ENCODE peak calls at places on chromosomes 3 and 15, in nine cellular contexts. B is mammary epithelial cell, Q is upper lobe of right lung, N is H9, Y is fibroblast of lung, P is breast epithelium, Z is A673, K is uterus, V is esophagus squamous epithelium. M is an unnamed sample. For H3K4me1, the result is how much of the 10 kb centered on the place peaks cover.

GRCh38 chr3:124701687-124702086 is 28.6 kb upstream of the UMPS start:
- DNase-seq in B (no peak), Q (no peak), N (no peak), Y (peak), P (no peak), Z (peak), K (no peak), V (no peak), M (no peak)

GRCh38 chr3:72255736-72256559 is 471.0 kb upstream of the PROK2 start:
- DNase-seq in B (peak), Q (peak), N (no peak), Y (peak), P (peak), Z (peak), K (peak), V (no peak), M (peak)

GRCh38 chr15:45314960-45315359 is 62.9 kb downstream of the SLC28A2 start:
- DNase-seq in B (no peak), Q (no peak), N (peak), Y (peak), P (no peak), Z (peak), K (no peak), V (no peak), M (no peak)

GRCh38 chr3:54577313-54577712 is 350.5 kb downstream of the LRTM1 start:
- DNase-seq in B (no peak), Q (no peak), N (no peak), Y (no peak), P (no peak), Z (no peak), K (no peak), V (no peak), M (no peak)

GRCh38 chr15:80010131-80010673 is 39.2 kb upstream of the BCL2A1 start:
- DNase-seq in B (peak), Q (no peak), N (no peak), Y (peak), P (no peak), Z (no peak), K (no peak), V (no peak), M (no peak)

GRCh38 chr3:129560931-129561594 is 18.1 kb downstream of the H1-8 start:
- DNase-seq in B (no peak), Q (peak), N (no peak), Y (peak), P (peak), Z (no peak), K (peak), V (peak), M (peak)

GRCh38 chr3:29156071-29156715 is 124.7 kb upstream of the RBMS3 start:
- DNase-seq in B (peak), Q (no peak), N (peak), Y (no peak), P (no peak), Z (peak), K (no peak), V (no peak), M (no peak)

GRCh38 chr3:162799910-162800309 is 1303.3 kb downstream of the OTOL1 start:
- DNase-seq in B (no peak), Q (no peak), N (no peak), Y (peak), P (no peak), Z (peak), K (no peak), V (no peak), M (no peak)

GRCh38 chr3:63864008-63864871 is 573 bp downstream of the ATXN7 start:
- DNase-seq in B (peak), Q (peak), N (no peak), Y (no peak), P (no peak), Z (peak), K (peak), V (no peak), M (peak)

GRCh38 chr3:48623851-48624547 is 2.4 kb upstream of the TMEM89 start:
- DNase-seq in B (no peak), Q (no peak), N (no peak), Y (no peak), P (no peak), Z (no peak), K (no peak), V (no peak), M (no peak)

GRCh38 chr3:128188326-128188725 is 35.0 kb downstream of the EEFSEC start:
- DNase-seq in B (no peak), Q (no peak), N (no peak), Y (no peak), P (no peak), Z (no peak), K (no peak), V (no peak), M (no peak)

GRCh38 chr3:76702676-76703075 is 337.2 kb upstream of the ROBO2 start:
- DNase-seq in B (no peak), Q (no peak), N (no peak), Y (no peak), P (no peak), Z (no peak), K (no peak), V (no peak), M (no peak)

GRCh38 chr3:196144383-196145105 is 62.7 kb upstream of the TFRC start:
- DNase-seq in B (peak), Q (no peak), N (no peak), Y (peak), P (no peak), Z (no peak), K (no peak), V (no peak), M (no peak)

GRCh38 chr15:87599616-87600015 is 656.9 kb downstream of the NTRK3 start:
- DNase-seq in B (no peak), Q (no peak), N (no peak), Y (peak), P (no peak), Z (no peak), K (no peak), V (no peak), M (no peak)

GRCh38 chr15:49103002-49103401 is 52.4 kb downstream of the COPS2 start:
- DNase-seq in B (peak), Q (no peak), N (no peak), Y (no peak), P (no peak), Z (no peak), K (no peak), V (no peak), M (no peak)

GRCh38 chr15:35481992-35482391 is 64.0 kb downstream of the DPH6 start:
- DNase-seq in B (peak), Q (no peak), N (peak), Y (peak), P (no peak), Z (peak), K (no peak), V (no peak), M (no peak)

GRCh38 chr15:45399381-45400212 is 21.3 kb upstream of the GATM start:
- DNase-seq in B (peak), Q (no peak), N (no peak), Y (peak), P (no peak), Z (peak), K (no peak), V (no peak), M (no peak)

GRCh38 chr15:80073197-80073596 is 13.7 kb downstream of the ZFAND6 start:
- DNase-seq in B (no peak), Q (no peak), N (no peak), Y (no peak), P (no peak), Z (no peak), K (no peak), V (no peak), M (no peak)

GRCh38 chr3:29293371-29293770 is 12.5 kb downstream of the RBMS3 start:
- DNase-seq in B (no peak), Q (no peak), N (no peak), Y (peak), P (no peak), Z (no peak), K (no peak), V (no peak), M (no peak)

GRCh38 chr3:87468938-87469337 is 192.6 kb upstream of the POU1F1 start:
- DNase-seq in B (peak), Q (no peak), N (no peak), Y (no peak), P (no peak), Z (no peak), K (no peak), V (no peak), M (no peak)

GRCh38 chr15:49037546-49037940 is 8.7 kb downstream of the SECISBP2L start:
- DNase-seq in B (no peak), Q (no peak), N (no peak), Y (no peak), P (no peak), Z (peak), K (no peak), V (no peak), M (no peak)

GRCh38 chr3:178367817-178368617 is 168.2 kb upstream of the KCNMB2 start:
- DNase-seq in B (no peak), Q (no peak), N (no peak), Y (no peak), P (no peak), Z (no peak), K (no peak), V (no peak), M (no peak)

GRCh38 chr3:144362126-144362525 is 390.5 kb downstream of the DIPK2A start:
- DNase-seq in B (peak), Q (no peak), N (no peak), Y (peak), P (no peak), Z (peak), K (no peak), V (no peak), M (no peak)

GRCh38 chr15:50415752-50416404 is 8.3 kb upstream of the USP8 start:
- DNase-seq in B (peak), Q (no peak), N (peak), Y (peak), P (no peak), Z (peak), K (no peak), V (no peak), M (no peak)

GRCh38 chr3:194091141-194091540 is 44.8 kb upstream of the HES1 start:
- DNase-seq in B (peak), Q (no peak), N (no peak), Y (no peak), P (no peak), Z (no peak), K (no peak), V (no peak), M (no peak)

GRCh38 chr3:129277829-129278271 is 820 bp upstream of the HMCES start:
- DNase-seq in B (no peak), Q (no peak), N (peak), Y (no peak), P (no peak), Z (peak), K (no peak), V (no peak), M (no peak)

GRCh38 chr3:186247821-186248814 is 113.9 kb downstream of the DGKG start:
- DNase-seq in B (no peak), Q (no peak), N (no peak), Y (no peak), P (no peak), Z (peak), K (no peak), V (no peak), M (no peak)

DNA sequence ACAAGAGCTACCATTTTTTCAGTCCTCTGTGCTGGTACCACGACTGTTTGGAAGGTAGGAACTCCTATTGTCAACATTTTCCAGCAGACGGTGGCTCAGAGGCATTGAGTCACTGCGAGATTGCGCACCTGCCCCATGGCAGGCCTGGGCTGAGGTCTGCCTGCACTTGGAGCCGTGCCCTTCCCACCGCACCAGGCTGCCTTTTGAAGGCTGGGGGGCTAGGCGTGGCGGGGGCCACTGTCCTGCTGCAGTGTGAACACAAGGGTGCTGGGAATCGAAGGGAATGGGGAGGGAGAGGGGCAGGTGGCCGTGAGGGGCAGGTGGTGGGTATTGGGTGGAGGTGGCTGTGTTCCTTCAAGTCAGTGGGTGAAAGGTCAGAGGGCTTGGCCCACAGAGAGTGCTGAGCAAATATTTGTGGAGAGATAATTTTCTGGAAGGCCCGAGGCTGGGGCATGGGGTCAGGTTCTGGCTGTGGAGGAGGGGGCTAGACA is 16.3 kb downstream of the SNX33 start:
- DNase-seq in B (no peak), Q (no peak), N (no peak), Y (no peak), P (no peak), Z (no peak), K (no peak), V (no peak), M (no peak)
- H3K4me1 ChIP-seq in B (half or more), Q (half or more), N (under half), Y (under half), P (under half), Z (under half), K (under half), V (half or more), M (under half)

GRCh38 chr3:147838650-147839049 is 429.5 kb downstream of the ZIC1 start:
- DNase-seq in B (peak), Q (no peak), N (no peak), Y (peak), P (no peak), Z (peak), K (no peak), V (no peak), M (no peak)
- TF ChIP-seq CTCF in B (peak), Q (no peak), N (peak), Y (peak), P (no peak), Z (peak), K (no peak), V (no peak), M (no peak)

GRCh38 chr3:45608885-45609284 is 14.3 kb downstream of the LIMD1 start:
- DNase-seq in B (no peak), Q (no peak), N (no peak), Y (peak), P (no peak), Z (no peak), K (no peak), V (no peak), M (no peak)

GRCh38 chr3:45606991-45607712 is 12.6 kb downstream of the LIMD1 start:
- DNase-seq in B (no peak), Q (no peak), N (no peak), Y (peak), P (no peak), Z (no peak), K (peak), V (no peak), M (no peak)

GRCh38 chr3:45606003-45606402 is 11.5 kb downstream of the LIMD1 start:
- DNase-seq in B (no peak), Q (no peak), N (no peak), Y (no peak), P (no peak), Z (no peak), K (no peak), V (no peak), M (no peak)

GRCh38 chr3:45608296-45608695 is 13.7 kb downstream of the LIMD1 start:
- DNase-seq in B (no peak), Q (no peak), N (no peak), Y (no peak), P (no peak), Z (no peak), K (no peak), V (no peak), M (no peak)

DNA sequence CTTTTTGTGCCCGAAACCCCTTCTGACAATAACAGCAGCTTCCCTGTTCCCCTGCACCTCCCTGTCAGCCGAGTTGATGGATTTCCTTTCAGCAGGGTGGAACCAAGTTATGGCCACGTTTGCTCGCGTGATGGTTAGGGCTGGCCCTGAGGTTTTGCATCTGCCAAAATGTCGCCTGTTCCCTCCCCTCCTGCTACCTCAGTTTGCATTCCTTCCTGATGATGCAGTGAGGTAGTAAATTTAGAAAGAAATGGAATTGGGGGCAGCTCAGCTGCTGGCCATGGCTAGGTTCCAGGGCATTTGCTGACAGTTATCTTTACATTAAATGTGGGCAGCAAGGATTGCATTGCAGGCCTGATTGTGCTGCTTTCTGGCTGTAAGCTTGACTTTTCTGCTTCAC is 13.2 kb downstream of the LIMD1 start:
- DNase-seq in B (no peak), Q (no peak), N (no peak), Y (peak), P (no peak), Z (no peak), K (peak), V (no peak), M (no peak)
- H3K4me1 ChIP-seq in B (under half), Q (half or more), N (under half), Y (under half), P (under half), Z (under half), K (under half), V (half or more), M (under half)

DNA sequence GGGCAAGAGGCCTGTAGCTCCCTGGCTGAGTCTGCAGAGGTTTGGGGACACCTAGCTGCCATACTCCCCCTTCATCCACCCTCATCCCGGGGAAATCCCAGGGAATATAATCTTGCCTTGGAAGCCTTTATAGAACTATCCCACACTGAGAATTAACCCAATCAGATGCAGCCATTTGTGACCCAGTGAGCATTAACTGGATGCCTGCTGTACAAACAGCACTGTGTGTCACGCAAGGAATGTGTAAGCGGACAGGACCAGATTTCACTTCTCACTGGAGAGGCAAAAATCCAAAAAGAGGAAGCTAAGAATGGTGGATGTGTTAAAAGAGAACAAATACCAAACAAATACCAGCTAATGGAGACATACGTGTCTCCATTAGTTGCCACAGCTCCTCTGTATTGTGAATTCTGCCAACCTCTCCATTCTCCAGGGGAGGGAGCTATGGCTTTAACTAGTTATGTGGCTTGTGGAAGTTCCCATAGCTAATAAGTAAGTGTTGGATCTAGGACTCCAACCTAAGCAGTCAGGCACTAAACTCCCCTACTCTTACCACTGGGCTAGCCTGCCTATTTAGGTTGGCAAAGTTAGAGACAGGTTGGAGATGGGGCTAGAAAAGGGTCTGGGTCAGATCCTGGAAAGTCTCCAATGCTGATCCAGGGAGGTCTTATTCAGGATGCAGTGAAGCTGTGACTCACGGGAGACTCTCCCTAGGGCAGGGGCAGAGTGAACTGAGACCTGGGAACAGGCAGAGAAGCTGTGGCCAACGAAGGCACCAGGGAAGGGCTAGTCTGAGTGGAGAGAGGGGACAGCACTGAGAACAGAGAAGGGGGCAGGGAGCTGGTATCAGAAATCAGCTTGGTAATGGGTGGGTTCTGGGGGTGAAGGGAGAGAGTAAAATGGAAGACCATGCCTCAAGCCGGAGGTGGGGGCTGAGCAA is 2.5 kb downstream of the LTF start:
- DNase-seq in B (peak), Q (no peak), N (peak), Y (peak), P (no peak), Z (no peak), K (no peak), V (no peak), M (no peak)
- TF ChIP-seq CTCF in B (no peak), Q (no peak), N (peak), Y (no peak), P (no peak), Z (no peak), K (no peak), V (no peak), M (no peak)

DNA sequence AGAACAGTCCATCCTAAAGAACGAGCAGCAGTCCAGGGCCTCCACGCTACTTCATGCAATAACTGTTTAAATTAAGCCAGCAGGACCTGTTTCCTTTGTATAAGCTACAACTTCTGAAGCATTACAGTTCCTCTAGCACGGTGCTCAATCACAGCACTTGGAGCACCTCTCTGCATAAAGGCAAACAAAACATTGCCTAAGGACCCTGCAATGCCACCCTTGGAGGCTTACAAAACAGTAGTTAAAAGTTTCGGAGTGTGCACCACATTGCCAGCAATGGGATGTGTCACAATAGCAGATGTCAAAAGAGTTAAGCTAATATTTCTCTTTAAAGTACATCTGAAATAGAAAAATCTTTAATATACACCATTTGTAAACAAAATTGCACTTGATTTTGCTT is 2.6 kb upstream of the VPS39 start:
- DNase-seq in B (no peak), Q (no peak), N (no peak), Y (no peak), P (no peak), Z (no peak), K (no peak), V (no peak), M (no peak)
- H3K4me1 ChIP-seq in B (under half), Q (under half), N (under half), Y (under half), P (under half), Z (under half), K (under half), V (under half), M (under half)

GRCh38 chr15:72685301-72685924 is 569 bp downstream of the HIGD2B start:
- DNase-seq in B (no peak), Q (no peak), N (no peak), Y (peak), P (no peak), Z (no peak), K (no peak), V (no peak), M (no peak)
- TF ChIP-seq CTCF in B (no peak), Q (no peak), N (peak), Y (no peak), P (peak), Z (no peak), K (no peak), V (no peak), M (no peak)

GRCh38 chr3:126989316-126990023 is 6.6 kb downstream of the PLXNA1 start:
- DNase-seq in B (no peak), Q (no peak), N (no peak), Y (no peak), P (no peak), Z (no peak), K (no peak), V (no peak), M (no peak)

GRCh38 chr3:126987596-126987995 is 4.7 kb downstream of the PLXNA1 start:
- DNase-seq in B (no peak), Q (no peak), N (no peak), Y (no peak), P (no peak), Z (no peak), K (no peak), V (no peak), M (no peak)

GRCh38 chr3:126990024-126990700 is 7.2 kb downstream of the PLXNA1 start:
- DNase-seq in B (no peak), Q (no peak), N (no peak), Y (no peak), P (no peak), Z (no peak), K (no peak), V (no peak), M (no peak)

GRCh38 chr3:126987129-126987528 is 4.2 kb downstream of the PLXNA1 start:
- DNase-seq in B (no peak), Q (no peak), N (no peak), Y (no peak), P (no peak), Z (no peak), K (no peak), V (no peak), M (no peak)

GRCh38 chr3:126988451-126989021 is 5.6 kb downstream of the PLXNA1 start:
- DNase-seq in B (no peak), Q (no peak), N (no peak), Y (no peak), P (no peak), Z (no peak), K (no peak), V (no peak), M (no peak)
- H3K4me1 ChIP-seq in B (under half), Q (under half), N (under half), Y (under half), P (under half), Z (under half), K (under half), V (half or more), M (under half)

M was measured in kidney.